ENCODE peak calls at places on chromosomes 6 and 20, in six cellular contexts. Q is heart right ventricle; D is naive thymus-derived CD4-positive, alpha-beta T cell; S is HAP-1; A is coronary artery; L is astrocyte of the spinal cord. J is an unnamed sample.

GRCh38 chr6:41488392-41489129 is 57.6 kb upstream of the FOXP4 start:
- DNase-seq in Q (peak), D (no peak), S (no peak), A (no peak), L (peak), J (no peak)

GRCh38 chr6:131635384-131636340 is 1.4 kb upstream of the ENPP3 start:
- DNase-seq in Q (no peak), D (no peak), S (no peak), A (no peak), L (no peak), J (no peak)

GRCh38 chr20:34268851-34269668 is 27.8 kb downstream of the ASIP start:
- DNase-seq in Q (peak), D (peak), S (no peak), A (no peak), L (peak), J (no peak)

GRCh38 chr6:41470341-41471063 is 75.7 kb upstream of the FOXP4 start:
- DNase-seq in Q (no peak), D (no peak), S (no peak), A (peak), L (peak), J (no peak)

GRCh38 chr6:30171677-30172471 is 8.5 kb downstream of the TRIM15 start:
- DNase-seq in Q (no peak), D (no peak), S (peak), A (no peak), L (peak), J (no peak)

GRCh38 chr6:122381494-122382083 is 17.9 kb upstream of the HSF2 start:
- DNase-seq in Q (peak), D (no peak), S (peak), A (no peak), L (peak), J (peak)

GRCh38 chr20:32595143-32595542 is 10.0 kb upstream of the NOL4L start:
- DNase-seq in Q (no peak), D (no peak), S (no peak), A (no peak), L (no peak), J (no peak)

GRCh38 chr6:16511723-16512584 is 249.3 kb downstream of the ATXN1 start:
- DNase-seq in Q (no peak), D (no peak), S (no peak), A (no peak), L (no peak), J (peak)

GRCh38 chr20:53338716-53339115 is 254.9 kb downstream of the ZNF217 start:
- DNase-seq in Q (no peak), D (no peak), S (no peak), A (no peak), L (no peak), J (no peak)

GRCh38 chr6:160013987-160014868 is 45.3 kb downstream of the IGF2R start:
- DNase-seq in Q (no peak), D (no peak), S (no peak), A (no peak), L (peak), J (peak)

GRCh38 chr6:140436023-140436811 is 1061.8 kb upstream of the CITED2 start:
- DNase-seq in Q (no peak), D (no peak), S (peak), A (no peak), L (peak), J (no peak)

GRCh38 chr6:37987559-37987958 is 168.0 kb downstream of the ZFAND3 start:
- DNase-seq in Q (no peak), D (no peak), S (no peak), A (no peak), L (no peak), J (no peak)

GRCh38 chr6:63424636-63425035 is 104.9 kb upstream of the LGSN start:
- DNase-seq in Q (no peak), D (no peak), S (no peak), A (no peak), L (no peak), J (no peak)

GRCh38 chr20:62487125-62487524 is 11.3 kb upstream of the GATA5 start:
- DNase-seq in Q (no peak), D (no peak), S (no peak), A (no peak), L (no peak), J (no peak)

GRCh38 chr20:16241911-16242310 is 331.3 kb downstream of the KIF16B start:
- DNase-seq in Q (no peak), D (no peak), S (no peak), A (no peak), L (no peak), J (no peak)

GRCh38 chr20:46954490-46955038 is 59.9 kb downstream of the EYA2 start:
- DNase-seq in Q (no peak), D (no peak), S (no peak), A (no peak), L (peak), J (no peak)

GRCh38 chr6:2197177-2197671 is 48.2 kb downstream of the GMDS start:
- DNase-seq in Q (peak), D (no peak), S (no peak), A (no peak), L (peak), J (no peak)

GRCh38 chr20:21510414-21510971 is 3.4 kb downstream of the NKX2-2 start:
- DNase-seq in Q (no peak), D (no peak), S (peak), A (peak), L (no peak), J (no peak)
- H3K4me3 ChIP-seq in Q (peak), D (peak), S (peak), A (peak), L (peak), J (no peak)

GRCh38 chr6:4780360-4780812 is 4.2 kb downstream of the CDYL start:
- DNase-seq in Q (no peak), D (no peak), S (peak), A (no peak), L (peak), J (no peak)
- H3K4me3 ChIP-seq in Q (no peak), D (no peak), S (no peak), A (no peak), L (no peak), J (no peak)

GRCh38 chr6:34243901-34244884 is 4.6 kb downstream of the SMIM29 start:
- DNase-seq in Q (peak), D (no peak), S (peak), A (peak), L (peak), J (no peak)
- H3K4me3 ChIP-seq in Q (no peak), D (no peak), S (no peak), A (peak), L (no peak), J (no peak)

DNA sequence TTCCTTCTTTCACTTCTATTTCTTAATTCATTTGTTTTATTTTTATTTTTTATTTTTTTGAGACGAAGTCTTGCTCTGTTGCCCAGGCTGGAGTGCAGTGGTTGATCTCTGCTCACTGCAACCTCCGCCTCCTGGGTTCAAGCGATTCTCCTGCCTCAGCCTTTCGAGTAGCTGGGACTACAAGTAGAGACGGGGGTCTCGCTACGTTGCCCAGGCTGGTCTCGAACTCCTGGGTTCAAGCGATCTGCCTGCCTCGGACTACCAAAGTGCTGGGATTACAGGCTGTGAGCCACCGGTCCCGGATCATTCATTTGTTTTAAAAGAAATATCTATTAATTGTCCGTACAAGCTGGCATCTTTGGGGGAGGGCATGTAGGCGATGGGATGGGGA is 487 bp upstream of the NFKBIE start:
- DNase-seq in Q (no peak), D (no peak), S (no peak), A (no peak), L (no peak), J (no peak)
- H3K4me3 ChIP-seq in Q (peak), D (no peak), S (peak), A (peak), L (no peak), J (peak)

DNA sequence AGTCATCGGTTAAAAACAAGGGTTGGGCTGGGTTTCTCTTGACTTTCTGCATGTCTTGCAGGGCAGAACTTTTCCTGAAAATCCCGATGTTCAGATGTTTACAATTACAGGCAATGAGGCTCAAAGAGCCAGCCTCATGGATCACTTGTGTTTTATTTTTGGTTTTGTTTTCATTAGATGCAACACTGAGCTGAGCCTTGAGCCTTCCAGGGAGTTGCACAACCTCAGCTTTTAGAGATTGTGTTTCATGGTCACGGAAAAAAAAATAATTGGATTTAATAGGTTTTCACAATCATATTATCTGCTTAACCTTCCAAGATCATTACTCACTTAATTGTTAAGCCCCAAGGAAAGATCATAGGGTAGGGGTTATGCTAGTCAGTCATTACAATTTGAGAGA is 288.1 kb upstream of the PRDM1 start:
- DNase-seq in Q (no peak), D (no peak), S (no peak), A (no peak), L (no peak), J (no peak)
- H3K4me3 ChIP-seq in Q (no peak), D (no peak), S (no peak), A (no peak), L (no peak), J (no peak)

J was measured in Jurkat, Clone E6-1.